ENCODE peak calls at places on chromosomes 13 and 19, in four cellular contexts. F, R, Z and X are unnamed samples. For H3K4me1, the result is how much of the 10 kb centered on the place peaks cover.

GRCh38 chr13:30172593-30173300 is 134.6 kb downstream of the KATNAL1 start:
- DNase-seq in F (no peak), R (no peak), Z (no peak), X (no peak)

GRCh38 chr19:44645407-44646048 is 1.8 kb downstream of the PVR start:
- DNase-seq in F (no peak), R (no peak), Z (no peak), X (no peak)

GRCh38 chr19:56930647-56931592 is 90.4 kb upstream of the PEG3 start:
- DNase-seq in F (no peak), R (no peak), Z (no peak), X (no peak)

GRCh38 chr13:77930430-77930829 is 11.8 kb upstream of the EDNRB start:
- DNase-seq in F (no peak), R (no peak), Z (no peak), X (no peak)

GRCh38 chr13:75432811-75433244 is 49.1 kb downstream of the TBC1D4 start:
- DNase-seq in F (no peak), R (no peak), Z (no peak), X (no peak)

GRCh38 chr13:108326318-108326717 is 56.8 kb downstream of the TNFSF13B start:
- DNase-seq in F (no peak), R (no peak), Z (peak), X (no peak)

GRCh38 chr19:14686411-14686810 is 3.4 kb upstream of the ZNF333 start:
- DNase-seq in F (no peak), R (no peak), Z (no peak), X (no peak)

GRCh38 chr19:2270157-2270571 is 11.8 kb downstream of the PEAK3 start:
- DNase-seq in F (no peak), R (peak), Z (peak), X (no peak)

GRCh38 chr13:30408319-30409101 is 13.8 kb upstream of the UBE2L5 start:
- DNase-seq in F (peak), R (peak), Z (peak), X (peak)

GRCh38 chr19:33472696-33473624 is 48.6 kb downstream of the PEPD start:
- DNase-seq in F (peak), R (no peak), Z (peak), X (no peak)

GRCh38 chr19:41193420-41194156 is 569 bp downstream of the CYP2S1 start:
- DNase-seq in F (no peak), R (no peak), Z (no peak), X (no peak)

GRCh38 chr19:41203371-41203770 is 10.4 kb downstream of the CYP2S1 start:
- DNase-seq in F (no peak), R (no peak), Z (no peak), X (no peak)

GRCh38 chr19:41195675-41196497 is 2.9 kb downstream of the CYP2S1 start:
- DNase-seq in F (peak), R (no peak), Z (no peak), X (no peak)

GRCh38 chr19:41194157-41194552 is 1.1 kb downstream of the CYP2S1 start:
- DNase-seq in F (no peak), R (no peak), Z (no peak), X (no peak)

DNA sequence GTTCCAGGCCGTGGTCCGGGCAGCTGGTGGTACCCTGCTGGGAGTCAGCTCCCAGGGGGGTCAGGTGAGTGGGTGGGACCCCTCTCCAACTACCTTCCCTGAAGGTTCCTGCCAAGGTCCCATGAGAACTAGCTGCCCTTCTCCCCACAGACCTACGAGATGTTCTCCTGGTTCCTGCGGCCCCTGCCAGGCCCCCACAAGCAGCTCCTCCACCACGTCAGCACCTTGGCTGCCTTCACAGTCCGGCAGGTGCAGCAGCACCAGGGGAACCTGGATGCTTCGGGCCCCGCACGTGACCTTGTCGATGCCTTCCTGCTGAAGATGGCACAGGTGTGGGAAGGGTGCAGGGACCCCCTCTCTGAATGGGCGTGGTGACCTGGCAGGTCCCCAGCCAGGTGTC is 5.5 kb downstream of the CYP2S1 start:
- DNase-seq in F (no peak), R (no peak), Z (no peak), X (no peak)
- H3K4me1 ChIP-seq in F (under half), R (under half), Z (under half), X (under half)

DNA sequence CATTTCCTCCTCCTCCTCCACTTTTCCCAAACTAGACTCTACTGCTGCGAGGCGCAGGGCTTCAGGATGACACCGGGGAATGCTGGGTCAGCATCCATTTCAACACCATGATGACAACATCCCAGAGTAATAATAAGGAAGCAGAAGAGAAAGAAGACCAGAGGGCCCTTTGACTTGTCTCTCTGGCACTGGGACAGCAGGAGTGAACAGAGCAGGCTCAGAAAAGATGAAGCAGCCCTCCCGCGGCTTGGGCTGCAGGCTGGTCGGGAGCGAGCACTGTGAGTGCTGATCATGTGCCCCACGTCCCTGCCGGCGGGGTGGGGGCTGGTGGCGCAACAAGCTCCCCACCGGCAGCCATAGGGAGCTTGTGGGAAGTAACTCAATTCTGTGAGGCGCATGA is 30.5 kb downstream of the RANBP3 start:
- DNase-seq in F (peak), R (peak), Z (peak), X (peak)
- H3K4me1 ChIP-seq in F (under half), R (half or more), Z (half or more), X (half or more)

GRCh38 chr13:46665630-46666482 is 112.9 kb downstream of the LRCH1 start:
- DNase-seq in F (no peak), R (no peak), Z (no peak), X (no peak)
- H3K4me1 ChIP-seq in F (under half), R (half or more), Z (under half), X (under half)

GRCh38 chr19:35310811-35311465 is 18.0 kb upstream of the CD22 start:
- DNase-seq in F (no peak), R (no peak), Z (peak), X (no peak)
- H3K4me1 ChIP-seq in F (under half), R (under half), Z (under half), X (under half)

GRCh38 chr13:50422181-50423148 is 407.2 kb downstream of the KCNRG start:
- DNase-seq in F (no peak), R (no peak), Z (no peak), X (no peak)
- H3K4me1 ChIP-seq in F (under half), R (half or more), Z (under half), X (under half)

GRCh38 chr19:46622118-46622446 is 2.8 kb downstream of the PTGIR start:
- DNase-seq in F (no peak), R (no peak), Z (peak), X (no peak)

GRCh38 chr19:46620267-46620666 is 4.6 kb downstream of the PTGIR start:
- DNase-seq in F (no peak), R (no peak), Z (no peak), X (no peak)

GRCh38 chr19:46618670-46619231 is 6.1 kb downstream of the PTGIR start:
- DNase-seq in F (no peak), R (no peak), Z (no peak), X (no peak)

GRCh38 chr19:46621191-46622117 is 3.4 kb downstream of the PTGIR start:
- DNase-seq in F (no peak), R (no peak), Z (peak), X (no peak)

GRCh38 chr19:46620716-46621115 is 4.2 kb downstream of the PTGIR start:
- DNase-seq in F (peak), R (no peak), Z (peak), X (no peak)
- H3K4me1 ChIP-seq in F (under half), R (half or more), Z (half or more), X (under half)

GRCh38 chr19:16360738-16361137 is 36.1 kb downstream of the KLF2 start:
- DNase-seq in F (no peak), R (no peak), Z (no peak), X (no peak)
- H3K4me1 ChIP-seq in F (under half), R (half or more), Z (half or more), X (under half)

GRCh38 chr13:59568306-59568705 is 595.4 kb downstream of the DIAPH3 start:
- DNase-seq in F (no peak), R (no peak), Z (no peak), X (no peak)

GRCh38 chr13:59566544-59566943 is 597.2 kb downstream of the DIAPH3 start:
- DNase-seq in F (no peak), R (no peak), Z (no peak), X (no peak)

DNA sequence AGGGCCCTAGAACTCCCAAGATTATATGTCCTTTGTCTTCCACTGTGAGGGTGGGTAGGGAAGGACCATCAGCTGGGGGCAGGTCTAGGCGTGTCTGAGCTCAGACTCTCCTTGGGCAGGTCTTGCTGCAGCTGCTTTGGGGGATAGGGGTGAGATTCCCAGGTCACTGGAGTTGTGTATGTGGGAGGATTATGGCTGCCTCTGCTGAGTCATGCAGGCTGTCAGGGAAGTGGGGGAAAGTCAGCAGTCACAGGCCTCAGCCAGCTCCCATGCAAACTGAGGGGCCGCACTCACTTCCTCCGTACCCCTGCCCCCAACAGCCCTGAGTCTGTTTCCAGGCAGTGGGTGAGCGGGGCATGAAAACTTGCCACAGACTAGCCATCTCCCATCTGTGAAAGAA is 600.8 kb downstream of the DIAPH3 start:
- DNase-seq in F (no peak), R (no peak), Z (no peak), X (no peak)
- H3K4me1 ChIP-seq in F (under half), R (under half), Z (under half), X (under half)

GRCh38 chr13:32456591-32456990 is 28.7 kb upstream of the N4BP2L1 start:
- DNase-seq in F (no peak), R (no peak), Z (no peak), X (no peak)
- H3K4me1 ChIP-seq in F (under half), R (under half), Z (under half), X (under half)

DNA sequence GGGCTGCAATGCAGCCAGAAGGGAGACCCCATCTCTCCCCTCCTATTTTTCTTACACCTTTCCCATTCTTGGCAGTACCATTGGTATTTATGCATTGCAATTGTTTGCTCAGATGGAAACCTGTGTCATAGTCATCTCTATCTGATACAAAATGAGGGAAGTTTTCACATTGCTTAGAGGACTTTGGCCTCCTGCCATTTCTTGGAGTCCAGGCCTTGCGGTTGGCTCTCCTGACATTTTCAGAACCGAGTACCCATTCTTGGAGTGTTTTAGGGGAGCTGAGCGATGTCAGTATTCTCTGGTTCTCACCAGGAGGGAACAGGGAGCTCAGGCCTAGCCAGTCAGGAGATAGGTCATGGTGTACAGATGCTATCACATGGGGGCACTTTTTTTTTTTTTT is 1.5 kb downstream of the SIN3B start:
- DNase-seq in F (peak), R (no peak), Z (no peak), X (no peak)
- H3K4me1 ChIP-seq in F (under half), R (under half), Z (under half), X (under half)